ENCODE peak calls at places on chromosomes 1 and 21, in seven cellular contexts. K is NCI-H774, F is NCI-H1092, X is right lobe of liver, L is dorsolateral prefrontal cortex, Y is type B pancreatic cell, S is fibroblast of the conjunctiva. W is an unnamed sample.

GRCh38 chr1:173301507-173301906 is 94.4 kb upstream of the TNFSF4 start:
- DNase-seq in L (no peak), S (no peak), F (no peak), X (no peak), Y (no peak), K (no peak), W (no peak)

GRCh38 chr1:18132707-18133066 is 25.1 kb downstream of the IGSF21 start:
- DNase-seq in Y (no peak), X (no peak), L (no peak), F (no peak), S (no peak), K (no peak), W (no peak)

GRCh38 chr1:145806408-145806807 is 17.5 kb downstream of the RNF115 start:
- DNase-seq in X (no peak), K (no peak), S (no peak), F (no peak), Y (no peak), L (no peak), W (no peak)

GRCh38 chr1:158283965-158284364 is 5.8 kb upstream of the CD1C start:
- DNase-seq in Y (no peak), L (no peak), F (no peak), S (no peak), K (no peak), X (no peak), W (no peak)

GRCh38 chr1:7752512-7753417 is 18.3 kb upstream of the VAMP3 start:
- DNase-seq in F (peak), Y (no peak), X (peak), L (peak), S (peak), K (peak), W (peak)

GRCh38 chr1:174021611-174022079 is 512 bp downstream of the RC3H1 start:
- DNase-seq in Y (peak), S (no peak), L (peak), K (peak), X (peak), F (peak), W (peak)

GRCh38 chr1:66365628-66366027 is 168.3 kb upstream of the SGIP1 start:
- DNase-seq in K (no peak), X (no peak), L (no peak), F (no peak), Y (no peak), S (no peak), W (peak)

GRCh38 chr1:58879464-58879863 is 95.6 kb upstream of the JUN start:
- DNase-seq in S (no peak), K (no peak), L (no peak), Y (no peak), X (no peak), F (no peak), W (no peak)

GRCh38 chr1:155166373-155167165 is 6.5 kb downstream of the KRTCAP2 start:
- DNase-seq in Y (no peak), F (peak), K (no peak), S (no peak), L (peak), X (peak), W (no peak)

GRCh38 chr1:85200870-85201339 is at the start of gene SYDE2:
- DNase-seq in K (peak), S (peak), L (no peak), Y (peak), F (peak), X (peak), W (peak)

GRCh38 chr1:209652873-209653401 is 712 bp upstream of the LAMB3 start:
- DNase-seq in S (no peak), K (peak), X (peak), L (peak), F (no peak), Y (peak), W (no peak)

GRCh38 chr1:171940373-171940772 is 99.1 kb downstream of the DNM3 start:
- DNase-seq in K (no peak), X (no peak), L (no peak), S (no peak), F (no peak), Y (no peak), W (peak)

GRCh38 chr1:234433563-234434285 is 45.3 kb downstream of the TARBP1 start:
- DNase-seq in F (no peak), Y (no peak), X (no peak), L (no peak), K (no peak), S (no peak), W (peak)

GRCh38 chr1:47696911-47697441 is 259.1 kb downstream of the FOXD2 start:
- DNase-seq in Y (no peak), S (no peak), X (peak), L (no peak), F (no peak), K (peak), W (no peak)

GRCh38 chr1:226181996-226182714 is 4.4 kb downstream of the ACBD3 start:
- DNase-seq in X (peak), Y (no peak), F (no peak), L (no peak), K (no peak), S (peak), W (peak)

GRCh38 chr21:28237661-28238060 is 755.0 kb downstream of the LTN1 start:
- DNase-seq in X (no peak), L (no peak), F (no peak), K (no peak), Y (no peak), S (no peak), W (no peak)

GRCh38 chr1:42439940-42440339 is 15.9 kb downstream of the ZMYND12 start:
- DNase-seq in X (no peak), S (peak), L (no peak), K (no peak), Y (no peak), F (no peak), W (peak)

GRCh38 chr1:35883681-35884155 is 709 bp downstream of the AGO1 start:
- DNase-seq in L (no peak), X (peak), Y (peak), S (peak), K (peak), F (peak), W (peak)

GRCh38 chr1:229717774-229718173 is 91.7 kb downstream of the URB2 start:
- DNase-seq in L (no peak), X (no peak), S (no peak), Y (no peak), F (no peak), K (no peak), W (no peak)

GRCh38 chr1:109535971-109536491 is 3.6 kb upstream of the GPR61 start:
- DNase-seq in F (peak), K (no peak), S (no peak), L (peak), Y (no peak), X (no peak), W (no peak)

GRCh38 chr1:246506440-246506784 is 667 bp downstream of the SMYD3 start:
- DNase-seq in Y (no peak), X (no peak), F (no peak), K (no peak), S (no peak), L (no peak), W (no peak)

GRCh38 chr1:177873238-177873637 is 96.6 kb downstream of the SEC16B start:
- DNase-seq in X (no peak), K (peak), F (no peak), S (peak), L (no peak), Y (no peak), W (peak)

GRCh38 chr1:20903452-20903851 is 116.3 kb upstream of the HP1BP3 start:
- DNase-seq in Y (no peak), S (no peak), K (no peak), L (no peak), F (no peak), X (no peak), W (no peak)

GRCh38 chr21:27362249-27362648 is 395.4 kb upstream of the ADAMTS5 start:
- DNase-seq in Y (no peak), S (no peak), X (no peak), F (no peak), L (no peak), K (no peak), W (no peak)

GRCh38 chr1:14238472-14239059 is 359.9 kb upstream of the KAZN start:
- DNase-seq in S (no peak), F (no peak), X (no peak), Y (no peak), L (no peak), K (no peak), W (no peak)

GRCh38 chr21:42456457-42456856 is 39.6 kb downstream of the RSPH1 start:
- DNase-seq in X (no peak), Y (no peak), S (no peak), L (no peak), F (no peak), K (no peak), W (no peak)

GRCh38 chr1:246534114-246534513 is 27.0 kb upstream of the SMYD3 start:
- DNase-seq in Y (no peak), S (no peak), F (no peak), K (no peak), X (no peak), L (no peak), W (no peak)

GRCh38 chr1:50704126-50704525 is 255.9 kb downstream of the FAF1 start:
- DNase-seq in X (no peak), F (peak), L (no peak), K (peak), Y (no peak), S (peak), W (peak)

GRCh38 chr1:2967881-2968280 is 53.4 kb upstream of the ACTRT2 start:
- DNase-seq in F (no peak), L (peak), K (no peak), S (no peak), X (peak), Y (no peak), W (no peak)

GRCh38 chr1:7646981-7647901 is 123.9 kb upstream of the VAMP3 start:
- DNase-seq in S (no peak), Y (peak), L (peak), X (peak), K (peak), F (peak), W (peak)

GRCh38 chr21:38267991-38268858 is 11.4 kb downstream of the KCNJ15 start:
- DNase-seq in L (no peak), X (peak), Y (no peak), S (no peak), K (no peak), F (no peak), W (peak)